ENCODE peak calls at places on chromosomes 5 and 9, in seven cellular contexts. P is RWPE1, Y is NCI-H1105 treated with DMSO at 0.1 percent for 48 hours, N is AG10803, B is left ventricle myocardium inferior, Z is SW480, K is Calu3. L is an unnamed sample.

GRCh38 chr9:36781532-36781931 is 208.8 kb downstream of the MELK start:
- DNase-seq in P (peak), Z (peak), N (no peak), B (no peak), Y (no peak), K (peak), L (no peak)

GRCh38 chr5:138315751-138316278 is 15.8 kb downstream of the CDC25C start:
- DNase-seq in B (no peak), K (no peak), N (no peak), P (no peak), Y (no peak), Z (no peak), L (no peak)

GRCh38 chr9:12697719-12698118 is 4.5 kb downstream of the TYRP1 start:
- DNase-seq in K (no peak), P (no peak), B (no peak), Z (no peak), N (no peak), Y (peak), L (no peak)

GRCh38 chr9:98285446-98285845 is 30.0 kb upstream of the TBC1D2 start:
- DNase-seq in Z (no peak), B (no peak), N (no peak), P (no peak), K (no peak), Y (no peak), L (no peak)

GRCh38 chr9:97502222-97502983 is 937 bp downstream of the TMOD1 start:
- DNase-seq in K (peak), Z (peak), P (no peak), Y (no peak), B (peak), N (no peak), L (peak)

GRCh38 chr5:7548576-7548975 is 152.6 kb downstream of the ADCY2 start:
- DNase-seq in N (no peak), K (no peak), Y (peak), B (no peak), P (no peak), Z (no peak), L (no peak)

GRCh38 chr5:169162407-169162806 is 138.5 kb downstream of the SLIT3 start:
- DNase-seq in Y (no peak), K (no peak), P (no peak), N (peak), Z (peak), B (no peak), L (no peak)

GRCh38 chr9:96166981-96167380 is 135.0 kb downstream of the HSD17B3 start:
- DNase-seq in B (no peak), Y (no peak), N (no peak), P (no peak), Z (no peak), K (no peak), L (no peak)

GRCh38 chr5:163478982-163479271 is 18.5 kb downstream of the HMMR start:
- DNase-seq in Z (no peak), N (no peak), Y (no peak), B (no peak), P (no peak), K (no peak), L (no peak)

GRCh38 chr5:176888016-176888864 is 10.9 kb downstream of the HK3 start:
- DNase-seq in K (no peak), Z (no peak), N (no peak), Y (no peak), B (no peak), P (no peak), L (no peak)

GRCh38 chr5:79464695-79465332 is 49.1 kb downstream of the HOMER1 start:
- DNase-seq in Y (peak), Z (peak), B (no peak), N (peak), P (peak), K (no peak), L (peak)

GRCh38 chr9:27528886-27529315 is 713 bp downstream of the MOB3B start:
- DNase-seq in N (no peak), Z (no peak), K (peak), P (peak), Y (no peak), B (peak), L (peak)